ENCODE peak calls at places on chromosome 3, in eight cellular contexts. One of them, this sample, is unnamed.

GRCh38 chr3:61894988-61895935 is 333.9 kb downstream of the PTPRG start:
- DNase-seq in Peyer's patch: peak; percentile 52
- DNase-seq in brain microvascular endothelial cell: peak; percentile 86
- DNase-seq in psoas muscle: no peak
- DNase-seq in tibial nerve: peak; percentile 46
- DNase-seq in foreskin keratinocyte: peak; percentile 93
- DNase-seq in colonic mucosa: peak; percentile 88
- DNase-seq in left ventricle myocardium inferior: peak; percentile 33
- DNase-seq in this sample: no peak

GRCh38 chr3:73868688-73869315 is 244.1 kb upstream of the PDZRN3 start:
- DNase-seq in Peyer's patch: no peak
- DNase-seq in brain microvascular endothelial cell: peak; percentile 22
- DNase-seq in psoas muscle: no peak
- DNase-seq in tibial nerve: peak; percentile 32
- DNase-seq in foreskin keratinocyte: no peak
- DNase-seq in colonic mucosa: peak; percentile 40
- DNase-seq in left ventricle myocardium inferior: no peak
- DNase-seq in this sample: no peak

GRCh38 chr3:143360244-143360643 is 240.7 kb downstream of the CHST2 start:
- DNase-seq in Peyer's patch: no peak
- DNase-seq in brain microvascular endothelial cell: no peak
- DNase-seq in psoas muscle: no peak
- DNase-seq in tibial nerve: no peak
- DNase-seq in foreskin keratinocyte: no peak
- DNase-seq in colonic mucosa: no peak
- DNase-seq in left ventricle myocardium inferior: no peak
- DNase-seq in this sample: no peak

GRCh38 chr3:137695351-137695750 is 68.8 kb upstream of the SOX14 start:
- DNase-seq in Peyer's patch: no peak
- DNase-seq in brain microvascular endothelial cell: no peak
- DNase-seq in psoas muscle: no peak
- DNase-seq in tibial nerve: no peak
- DNase-seq in foreskin keratinocyte: no peak
- DNase-seq in colonic mucosa: no peak
- DNase-seq in left ventricle myocardium inferior: no peak
- DNase-seq in this sample: no peak

GRCh38 chr3:134857356-134857755 is 62.3 kb downstream of the EPHB1 start:
- DNase-seq in Peyer's patch: no peak
- DNase-seq in brain microvascular endothelial cell: no peak
- DNase-seq in psoas muscle: no peak
- DNase-seq in tibial nerve: no peak
- DNase-seq in foreskin keratinocyte: no peak
- DNase-seq in colonic mucosa: no peak
- DNase-seq in left ventricle myocardium inferior: no peak
- DNase-seq in this sample: no peak

GRCh38 chr3:128487538-128487812 is 5.5 kb downstream of the GATA2 start:
- DNase-seq in Peyer's patch: no peak
- DNase-seq in brain microvascular endothelial cell: no peak
- DNase-seq in psoas muscle: no peak
- DNase-seq in tibial nerve: no peak
- DNase-seq in foreskin keratinocyte: no peak
- DNase-seq in colonic mucosa: no peak
- DNase-seq in left ventricle myocardium inferior: no peak
- DNase-seq in this sample: no peak

GRCh38 chr3:68972358-68972979 is 40.1 kb upstream of the TAFA4 start:
- DNase-seq in Peyer's patch: no peak
- DNase-seq in brain microvascular endothelial cell: peak; percentile 50
- DNase-seq in psoas muscle: no peak
- DNase-seq in tibial nerve: no peak
- DNase-seq in foreskin keratinocyte: peak; percentile 7
- DNase-seq in colonic mucosa: peak; percentile 21
- DNase-seq in left ventricle myocardium inferior: peak; percentile 20
- DNase-seq in this sample: peak; percentile 2

GRCh38 chr3:135271562-135272290 is 476.7 kb downstream of the EPHB1 start:
- DNase-seq in Peyer's patch: no peak
- DNase-seq in brain microvascular endothelial cell: no peak
- DNase-seq in psoas muscle: peak; percentile 74
- DNase-seq in tibial nerve: no peak
- DNase-seq in foreskin keratinocyte: no peak
- DNase-seq in colonic mucosa: no peak
- DNase-seq in left ventricle myocardium inferior: no peak
- DNase-seq in this sample: no peak

GRCh38 chr3:174330303-174330702 is 528.8 kb upstream of the NAALADL2 start:
- DNase-seq in Peyer's patch: no peak
- DNase-seq in brain microvascular endothelial cell: peak; percentile 86
- DNase-seq in psoas muscle: no peak
- DNase-seq in tibial nerve: no peak
- DNase-seq in foreskin keratinocyte: peak; percentile 1
- DNase-seq in colonic mucosa: no peak
- DNase-seq in left ventricle myocardium inferior: no peak
- DNase-seq in this sample: no peak

GRCh38 chr3:72340476-72341379 is 507.5 kb downstream of the SHQ1 start:
- DNase-seq in Peyer's patch: no peak
- DNase-seq in brain microvascular endothelial cell: no peak
- DNase-seq in psoas muscle: no peak
- DNase-seq in tibial nerve: no peak
- DNase-seq in foreskin keratinocyte: no peak
- DNase-seq in colonic mucosa: no peak
- DNase-seq in left ventricle myocardium inferior: no peak
- DNase-seq in this sample: no peak

GRCh38 chr3:72343078-72343477 is 505.2 kb downstream of the SHQ1 start:
- DNase-seq in Peyer's patch: no peak
- DNase-seq in brain microvascular endothelial cell: peak; percentile 26
- DNase-seq in psoas muscle: no peak
- DNase-seq in tibial nerve: no peak
- DNase-seq in foreskin keratinocyte: no peak
- DNase-seq in colonic mucosa: no peak
- DNase-seq in left ventricle myocardium inferior: no peak
- DNase-seq in this sample: no peak

GRCh38 chr3:72341380-72341770 is 506.9 kb downstream of the SHQ1 start:
- DNase-seq in Peyer's patch: no peak
- DNase-seq in brain microvascular endothelial cell: no peak
- DNase-seq in psoas muscle: no peak
- DNase-seq in tibial nerve: no peak
- DNase-seq in foreskin keratinocyte: no peak
- DNase-seq in colonic mucosa: no peak
- DNase-seq in left ventricle myocardium inferior: no peak
- DNase-seq in this sample: no peak

GRCh38 chr3:72341943-72342342 is 506.3 kb downstream of the SHQ1 start:
- DNase-seq in Peyer's patch: no peak
- DNase-seq in brain microvascular endothelial cell: no peak
- DNase-seq in psoas muscle: no peak
- DNase-seq in tibial nerve: no peak
- DNase-seq in foreskin keratinocyte: no peak
- DNase-seq in colonic mucosa: no peak
- DNase-seq in left ventricle myocardium inferior: no peak
- DNase-seq in this sample: no peak

DNA sequence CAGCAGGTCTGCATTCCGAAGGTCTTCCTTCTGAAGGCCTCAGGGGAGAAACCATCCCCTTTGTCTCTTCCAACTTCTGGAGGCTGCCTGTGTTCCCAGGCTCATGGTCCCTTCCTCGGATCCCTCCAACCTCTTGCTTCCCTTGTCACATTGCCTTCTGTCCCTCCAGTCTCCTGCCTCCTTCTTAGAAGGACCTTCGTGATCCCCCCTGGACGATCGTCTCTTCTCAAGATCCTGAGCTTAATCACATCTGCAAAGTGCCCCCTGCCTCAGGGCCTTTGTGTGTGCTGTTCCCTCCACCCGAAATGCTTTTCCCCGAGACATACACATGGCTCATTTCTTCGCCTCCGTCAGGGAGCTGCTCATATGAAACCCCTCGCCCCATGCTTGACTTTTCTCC is 505.8 kb downstream of the SHQ1 start:
- DNase-seq in Peyer's patch: no peak
- DNase-seq in brain microvascular endothelial cell: no peak
- DNase-seq in psoas muscle: no peak
- DNase-seq in tibial nerve: no peak
- DNase-seq in foreskin keratinocyte: no peak
- DNase-seq in colonic mucosa: no peak
- DNase-seq in left ventricle myocardium inferior: no peak
- DNase-seq in this sample: no peak
- H3K27ac ChIP-seq in Peyer's patch: no peak overlapping the region
- H3K27ac ChIP-seq in brain microvascular endothelial cell: no peak overlapping the region
- H3K27ac ChIP-seq in psoas muscle: no peak overlapping the region
- H3K27ac ChIP-seq in tibial nerve: no peak overlapping the region
- H3K27ac ChIP-seq in foreskin keratinocyte: no peak overlapping the region
- H3K27ac ChIP-seq in colonic mucosa: no peak overlapping the region
- H3K27ac ChIP-seq in left ventricle myocardium inferior: no peak overlapping the region
- H3K27ac ChIP-seq in this sample: no peak overlapping the region

DNA sequence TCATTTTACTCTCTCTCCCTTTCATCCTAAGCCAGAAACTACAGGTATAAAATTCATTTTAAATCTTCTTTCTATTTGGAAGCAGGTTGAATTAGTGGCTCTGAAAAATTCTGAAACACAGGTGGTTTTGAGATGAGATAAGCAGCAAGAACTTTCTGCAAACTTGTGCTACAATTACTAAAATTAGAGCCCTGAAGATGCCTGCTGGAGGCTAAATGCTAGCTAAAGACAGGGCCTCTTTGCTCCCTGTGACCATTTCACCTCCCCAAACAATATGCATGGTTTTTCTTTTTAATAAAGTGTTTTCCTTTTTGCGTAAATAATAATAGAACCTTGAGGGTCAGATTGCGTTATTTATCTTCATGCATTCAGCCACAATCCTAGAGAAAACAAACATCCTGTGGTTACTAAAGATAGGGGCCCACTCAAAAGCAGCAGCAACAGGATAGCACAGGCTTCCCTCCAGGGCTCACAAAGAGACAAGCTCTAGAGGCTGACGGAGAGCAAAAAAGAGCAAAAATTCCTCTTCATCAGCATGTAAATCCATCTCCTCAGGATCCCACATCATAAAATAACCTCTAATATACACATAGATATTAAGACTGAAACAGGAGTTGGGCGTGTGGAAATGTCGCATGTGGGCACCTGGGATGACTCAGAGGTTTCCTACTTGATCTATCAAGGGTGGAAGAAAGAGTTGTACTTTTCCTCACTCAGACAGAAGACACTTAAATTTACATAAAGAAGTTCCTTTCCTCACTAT is 26.5 kb upstream of the CP start:
- DNase-seq in Peyer's patch: no peak
- DNase-seq in brain microvascular endothelial cell: peak; percentile 53
- DNase-seq in psoas muscle: no peak
- DNase-seq in tibial nerve: no peak
- DNase-seq in foreskin keratinocyte: no peak
- DNase-seq in colonic mucosa: no peak
- DNase-seq in left ventricle myocardium inferior: no peak
- DNase-seq in this sample: no peak
- H3K27ac ChIP-seq in Peyer's patch: no peak overlapping the region
- H3K27ac ChIP-seq in brain microvascular endothelial cell: peak overlapping the region; percentile 17
- H3K27ac ChIP-seq in psoas muscle: no peak overlapping the region
- H3K27ac ChIP-seq in tibial nerve: peak overlapping the region; percentile 55
- H3K27ac ChIP-seq in foreskin keratinocyte: no peak overlapping the region
- H3K27ac ChIP-seq in colonic mucosa: no peak overlapping the region
- H3K27ac ChIP-seq in left ventricle myocardium inferior: peak overlapping the region; percentile 34
- H3K27ac ChIP-seq in this sample: no peak overlapping the region

GRCh38 chr3:177641206-177641605 is 443.9 kb upstream of the TBL1XR1 start:
- DNase-seq in Peyer's patch: no peak
- DNase-seq in brain microvascular endothelial cell: no peak
- DNase-seq in psoas muscle: no peak
- DNase-seq in tibial nerve: no peak
- DNase-seq in foreskin keratinocyte: no peak
- DNase-seq in colonic mucosa: no peak
- DNase-seq in left ventricle myocardium inferior: no peak
- DNase-seq in this sample: no peak

GRCh38 chr3:177646749-177647148 is 449.5 kb upstream of the TBL1XR1 start:
- DNase-seq in Peyer's patch: no peak
- DNase-seq in brain microvascular endothelial cell: no peak
- DNase-seq in psoas muscle: no peak
- DNase-seq in tibial nerve: no peak
- DNase-seq in foreskin keratinocyte: no peak
- DNase-seq in colonic mucosa: no peak
- DNase-seq in left ventricle myocardium inferior: no peak
- DNase-seq in this sample: peak; percentile 60

GRCh38 chr3:177640319-177640997 is 443.2 kb upstream of the TBL1XR1 start:
- DNase-seq in Peyer's patch: no peak
- DNase-seq in brain microvascular endothelial cell: no peak
- DNase-seq in psoas muscle: no peak
- DNase-seq in tibial nerve: no peak
- DNase-seq in foreskin keratinocyte: no peak
- DNase-seq in colonic mucosa: no peak
- DNase-seq in left ventricle myocardium inferior: no peak
- DNase-seq in this sample: no peak

GRCh38 chr3:177642042-177642441 is 444.8 kb upstream of the TBL1XR1 start:
- DNase-seq in Peyer's patch: no peak
- DNase-seq in brain microvascular endothelial cell: no peak
- DNase-seq in psoas muscle: no peak
- DNase-seq in tibial nerve: no peak
- DNase-seq in foreskin keratinocyte: no peak
- DNase-seq in colonic mucosa: no peak
- DNase-seq in left ventricle myocardium inferior: no peak
- DNase-seq in this sample: no peak

GRCh38 chr3:177642482-177643163 is 445.3 kb upstream of the TBL1XR1 start:
- DNase-seq in Peyer's patch: no peak
- DNase-seq in brain microvascular endothelial cell: no peak
- DNase-seq in psoas muscle: no peak
- DNase-seq in tibial nerve: no peak
- DNase-seq in foreskin keratinocyte: no peak
- DNase-seq in colonic mucosa: no peak
- DNase-seq in left ventricle myocardium inferior: no peak
- DNase-seq in this sample: peak; percentile 56
- H3K27ac ChIP-seq in Peyer's patch: peak overlapping the region; percentile 64
- H3K27ac ChIP-seq in brain microvascular endothelial cell: no peak overlapping the region
- H3K27ac ChIP-seq in psoas muscle: no peak overlapping the region
- H3K27ac ChIP-seq in tibial nerve: no peak overlapping the region
- H3K27ac ChIP-seq in foreskin keratinocyte: no peak overlapping the region
- H3K27ac ChIP-seq in colonic mucosa: no peak overlapping the region
- H3K27ac ChIP-seq in left ventricle myocardium inferior: no peak overlapping the region
- H3K27ac ChIP-seq in this sample: no peak overlapping the region

DNA sequence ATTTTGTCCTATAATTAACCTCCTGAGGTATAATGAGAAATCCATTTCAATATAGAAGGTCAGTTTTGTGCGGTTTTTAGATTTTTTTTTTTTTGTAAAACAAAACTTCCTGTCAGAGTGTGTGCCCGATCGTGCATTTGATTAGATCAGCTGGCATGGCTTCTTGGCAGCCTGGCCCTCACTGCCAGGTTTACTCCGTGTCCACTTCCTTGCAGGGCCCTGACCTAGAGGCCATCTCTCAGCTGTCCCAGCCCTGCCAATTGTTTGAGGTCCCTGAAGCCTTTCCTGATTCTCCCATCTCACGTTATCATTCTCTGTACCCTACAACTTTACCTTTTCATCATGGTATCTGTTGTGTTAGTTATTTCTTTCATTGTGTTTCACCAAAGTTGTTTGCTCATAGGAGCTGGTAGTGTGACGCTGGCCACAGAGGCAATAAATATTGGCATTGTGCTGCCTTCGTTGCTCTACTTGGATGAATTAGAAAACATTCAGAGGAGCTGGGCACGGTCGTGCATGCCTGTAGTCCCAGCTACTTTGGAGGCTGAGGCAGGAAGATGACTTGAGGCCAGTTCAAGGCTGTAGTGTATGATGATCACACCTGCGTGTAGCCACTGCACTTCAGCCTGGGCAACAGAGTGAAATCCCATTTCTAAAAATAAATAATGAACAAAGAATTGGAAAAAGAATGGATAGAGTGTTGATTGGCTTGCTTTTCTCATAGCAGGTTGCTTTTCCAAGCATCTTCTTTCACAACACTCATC is 202.0 kb downstream of the GHSR start:
- DNase-seq in Peyer's patch: no peak
- DNase-seq in brain microvascular endothelial cell: no peak
- DNase-seq in psoas muscle: no peak
- DNase-seq in tibial nerve: no peak
- DNase-seq in foreskin keratinocyte: no peak
- DNase-seq in colonic mucosa: no peak
- DNase-seq in left ventricle myocardium inferior: no peak
- DNase-seq in this sample: no peak
- H3K27ac ChIP-seq in Peyer's patch: no peak overlapping the region
- H3K27ac ChIP-seq in brain microvascular endothelial cell: no peak overlapping the region
- H3K27ac ChIP-seq in psoas muscle: peak overlapping the region; percentile 7
- H3K27ac ChIP-seq in tibial nerve: peak overlapping the region; percentile 32
- H3K27ac ChIP-seq in foreskin keratinocyte: no peak overlapping the region
- H3K27ac ChIP-seq in colonic mucosa: no peak overlapping the region
- H3K27ac ChIP-seq in left ventricle myocardium inferior: peak overlapping the region; percentile 17
- H3K27ac ChIP-seq in this sample: no peak overlapping the region